ENCODE peak calls at places on chromosomes 3 and 15, in seven cellular contexts. O, C, T, N, P, H and X are unnamed samples.

GRCh38 chr3:134483195-134483890 is 2.4 kb downstream of the ANAPC13 start:
- DNase-seq in O (no peak), C (no peak), T (no peak), N (no peak), P (no peak), H (no peak), X (no peak)

GRCh38 chr15:95205101-95205500 is 973.7 kb downstream of the MCTP2 start:
- DNase-seq in O (no peak), C (no peak), T (no peak), N (no peak), P (no peak), H (no peak), X (no peak)

GRCh38 chr3:130893240-130894129 is at the start of gene ATP2C1:
- DNase-seq in O (peak; percentile 98), C (peak; percentile 94), T (peak; percentile 94), N (peak; percentile 97), P (peak; percentile 90), H (peak; percentile 98), X (peak; percentile 97)

GRCh38 chr15:81785679-81786078 is 260.1 kb downstream of the MEX3B start:
- DNase-seq in O (no peak), C (no peak), T (no peak), N (no peak), P (peak; percentile 11), H (no peak), X (no peak)

GRCh38 chr3:32257641-32258438 is 19.4 kb downstream of the CMTM8 start:
- DNase-seq in O (no peak), C (no peak), T (no peak), N (no peak), P (peak; percentile 44), H (no peak), X (no peak)

GRCh38 chr3:127792664-127793292 is 29.5 kb downstream of the MGLL start:
- DNase-seq in O (peak; percentile 58), C (no peak), T (no peak), N (peak; percentile 68), P (peak; percentile 62), H (peak; percentile 81), X (peak; percentile 76)

GRCh38 chr15:42584031-42584765 is 8.8 kb downstream of the STARD9 start:
- DNase-seq in O (no peak), C (no peak), T (peak; percentile 38), N (no peak), P (no peak), H (no peak), X (no peak)

GRCh38 chr3:115706311-115706829 is 83.1 kb downstream of the GAP43 start:
- DNase-seq in O (no peak), C (no peak), T (no peak), N (no peak), P (no peak), H (no peak), X (no peak)

GRCh38 chr15:91885054-91885453 is 31.5 kb downstream of the SLCO3A1 start:
- DNase-seq in O (no peak), C (no peak), T (no peak), N (no peak), P (no peak), H (no peak), X (no peak)

GRCh38 chr3:38497026-38497425 is 886 bp downstream of the EXOG start:
- DNase-seq in O (no peak), C (no peak), T (no peak), N (no peak), P (no peak), H (no peak), X (no peak)

GRCh38 chr3:56725175-56725574 is 42.1 kb upstream of the TASOR start:
- DNase-seq in O (peak; percentile 79), C (no peak), T (no peak), N (peak; percentile 43), P (no peak), H (no peak), X (no peak)

GRCh38 chr3:15467227-15468181 is 40.1 kb downstream of the EAF1 start:
- DNase-seq in O (no peak), C (no peak), T (no peak), N (no peak), P (no peak), H (no peak), X (no peak)

GRCh38 chr15:96218623-96219465 is 111.7 kb upstream of the NR2F2 start:
- DNase-seq in O (no peak), C (peak; percentile 41), T (no peak), N (no peak), P (no peak), H (no peak), X (no peak)
- H3K4me1 ChIP-seq in O (no peaks in the 10 kb centered on the region), C (no peaks in the 10 kb centered on the region), T (no peaks in the 10 kb centered on the region), N (no peaks in the 10 kb centered on the region), P (no peaks in the 10 kb centered on the region), H (no peaks in the 10 kb centered on the region), X (no peaks in the 10 kb centered on the region)

GRCh38 chr15:83275412-83275811 is 9.1 kb downstream of the BNC1 start:
- DNase-seq in O (no peak), C (no peak), T (no peak), N (no peak), P (peak; percentile 20), H (no peak), X (no peak)
- H3K27ac ChIP-seq in O (no peak overlapping the region), C (no peak overlapping the region), T (no peak overlapping the region), N (no peak overlapping the region), P (no peak overlapping the region), H (no peak overlapping the region), X (no peak overlapping the region)

GRCh38 chr15:96324192-96324895 is 6.2 kb upstream of the NR2F2 start:
- DNase-seq in O (no peak), C (peak; percentile 88), T (no peak), N (no peak), P (no peak), H (peak; percentile 51), X (no peak)

GRCh38 chr15:96326551-96327154 is 3.8 kb upstream of the NR2F2 start:
- DNase-seq in O (no peak), C (peak; percentile 60), T (no peak), N (peak; percentile 30), P (peak; percentile 51), H (peak; percentile 55), X (no peak)

GRCh38 chr15:96324900-96325299 is 5.6 kb upstream of the NR2F2 start:
- DNase-seq in O (no peak), C (no peak), T (no peak), N (no peak), P (no peak), H (no peak), X (no peak)

GRCh38 chr15:96327155-96327741 is 3.3 kb upstream of the NR2F2 start:
- DNase-seq in O (no peak), C (peak; percentile 58), T (no peak), N (no peak), P (peak; percentile 90), H (no peak), X (no peak)

GRCh38 chr15:96325579-96326331 is 4.7 kb upstream of the NR2F2 start:
- DNase-seq in O (no peak), C (peak; percentile 25), T (no peak), N (no peak), P (peak; percentile 33), H (no peak), X (no peak)
- H3K4me1 ChIP-seq in O (no peaks in the 10 kb centered on the region), C (peaks cover 3% of the 10 kb centered on the region), T (peaks cover 40% of the 10 kb centered on the region), N (peaks cover 8% of the 10 kb centered on the region), P (peaks cover 29% of the 10 kb centered on the region), H (peaks cover 3% of the 10 kb centered on the region), X (no peaks in the 10 kb centered on the region)

GRCh38 chr15:75360856-75361255 is 7.6 kb downstream of the MAN2C1 start:
- DNase-seq in O (no peak), C (no peak), T (no peak), N (no peak), P (no peak), H (no peak), X (no peak)

GRCh38 chr15:75363786-75364185 is 4.6 kb downstream of the MAN2C1 start:
- DNase-seq in O (peak; percentile 43), C (no peak), T (no peak), N (no peak), P (no peak), H (no peak), X (no peak)

GRCh38 chr15:75361361-75361988 is 6.9 kb downstream of the MAN2C1 start:
- DNase-seq in O (peak; percentile 36), C (no peak), T (no peak), N (no peak), P (no peak), H (no peak), X (no peak)

GRCh38 chr15:75362642-75363249 is 5.7 kb downstream of the MAN2C1 start:
- DNase-seq in O (peak; percentile 21), C (no peak), T (no peak), N (no peak), P (no peak), H (no peak), X (no peak)

GRCh38 chr15:75361989-75362641 is 6.3 kb downstream of the MAN2C1 start:
- DNase-seq in O (peak; percentile 46), C (no peak), T (no peak), N (no peak), P (no peak), H (no peak), X (no peak)
- H3K27ac ChIP-seq in O (no peak overlapping the region), C (no peak overlapping the region), T (no peak overlapping the region), N (no peak overlapping the region), P (no peak overlapping the region), H (no peak overlapping the region), X (no peak overlapping the region)

GRCh38 chr3:99016452-99016851 is 115.0 kb upstream of the DCBLD2 start:
- DNase-seq in O (no peak), C (no peak), T (no peak), N (no peak), P (no peak), H (no peak), X (no peak)
- H3K4me1 ChIP-seq in O (no peaks in the 10 kb centered on the region), C (no peaks in the 10 kb centered on the region), T (peaks cover 4% of the 10 kb centered on the region), N (no peaks in the 10 kb centered on the region), P (no peaks in the 10 kb centered on the region), H (no peaks in the 10 kb centered on the region), X (no peaks in the 10 kb centered on the region)